ENCODE peak calls at places on chromosomes 5 and 9, in five cellular contexts. U, Q, C, J and B are unnamed samples.

GRCh38 chr5:37086466-37087178 is 162.6 kb downstream of the CPLANE1 start:
- DNase-seq in U (no peak), Q (peak), C (peak), J (peak), B (no peak)

GRCh38 chr9:70802206-70802605 is 319.2 kb downstream of the TRPM3 start:
- DNase-seq in U (no peak), Q (no peak), C (peak), J (no peak), B (no peak)

GRCh38 chr9:341634-342421 is 127.2 kb downstream of the DOCK8 start:
- DNase-seq in U (no peak), Q (no peak), C (no peak), J (no peak), B (no peak)

GRCh38 chr5:102554728-102555127 is 55.9 kb upstream of the SLCO6A1 start:
- DNase-seq in U (no peak), Q (peak), C (peak), J (no peak), B (no peak)

GRCh38 chr5:111227805-111228204 is 3.6 kb downstream of the CAMK4 start:
- DNase-seq in U (no peak), Q (no peak), C (peak), J (no peak), B (no peak)

GRCh38 chr5:174735498-174736350 is 11.3 kb downstream of the MSX2 start:
- DNase-seq in U (no peak), Q (peak), C (no peak), J (no peak), B (no peak)

GRCh38 chr5:130836729-130837660 is 328.1 kb downstream of the HINT1 start:
- DNase-seq in U (no peak), Q (no peak), C (peak), J (no peak), B (no peak)

GRCh38 chr5:128082551-128083032 is 974 bp upstream of the SLC12A2 start:
- DNase-seq in U (no peak), Q (peak), C (no peak), J (no peak), B (no peak)

GRCh38 chr9:20664501-20664900 is 19.6 kb upstream of the FOCAD start:
- DNase-seq in U (no peak), Q (no peak), C (no peak), J (no peak), B (no peak)

GRCh38 chr5:90381213-90381929 is 28.2 kb downstream of the CETN3 start:
- DNase-seq in U (no peak), Q (no peak), C (no peak), J (peak), B (no peak)

GRCh38 chr9:129258823-129259301 is 80.8 kb upstream of the IER5L start:
- DNase-seq in U (no peak), Q (no peak), C (no peak), J (no peak), B (no peak)

GRCh38 chr5:95725937-95726810 is 5.0 kb upstream of the RHOBTB3 start:
- DNase-seq in U (no peak), Q (no peak), C (peak), J (no peak), B (no peak)